ENCODE peak calls at places on chromosomes 13 and 19, in seven cellular contexts. K is NT2/D1, I is HepG2, D is H1, F is K562, J is SK-N-SH, P is GM12878. L is an unnamed sample.

GRCh38 chr13:69306766-69307165 is 800.9 kb upstream of the ATXN8OS start:
- DNase-seq in K (no peak), I (no peak), D (no peak), F (no peak), J (no peak), P (no peak), L (no peak)

GRCh38 chr19:18846862-18847515 is 15.2 kb downstream of the UPF1 start:
- DNase-seq in K (peak), I (peak), D (no peak), F (peak), J (peak), P (no peak), L (no peak)

GRCh38 chr13:84431646-84432045 is 549.4 kb upstream of the SLITRK1 start:
- DNase-seq in K (no peak), I (no peak), D (no peak), F (no peak), J (no peak), P (no peak), L (no peak)

GRCh38 chr13:63541336-63541735 is 2125.7 kb upstream of the PCDH20 start:
- DNase-seq in K (peak), I (no peak), D (no peak), F (no peak), J (no peak), P (no peak), L (no peak)

GRCh38 chr19:54164369-54165068 is 5.0 kb upstream of the LENG1 start:
- DNase-seq in K (no peak), I (no peak), D (peak), F (peak), J (no peak), P (no peak), L (peak)

GRCh38 chr19:28396259-28396940 is 816.6 kb downstream of the UQCRFS1 start:
- DNase-seq in K (no peak), I (no peak), D (no peak), F (peak), J (no peak), P (no peak), L (no peak)

GRCh38 chr13:48641404-48641803 is 12.3 kb upstream of the CYSLTR2 start:
- DNase-seq in K (no peak), I (no peak), D (no peak), F (peak), J (no peak), P (no peak), L (no peak)

GRCh38 chr19:7670150-7670784 is 1.4 kb downstream of the RETN start:
- DNase-seq in K (no peak), I (no peak), D (no peak), F (no peak), J (no peak), P (no peak), L (no peak)

GRCh38 chr13:110001622-110002275 is 215.4 kb upstream of the IRS2 start:
- DNase-seq in K (no peak), I (no peak), D (no peak), F (no peak), J (no peak), P (no peak), L (no peak)

GRCh38 chr13:109998030-109998429 is 211.6 kb upstream of the IRS2 start:
- DNase-seq in K (no peak), I (no peak), D (no peak), F (no peak), J (no peak), P (no peak), L (no peak)

GRCh38 chr13:109998808-109999528 is 212.6 kb upstream of the IRS2 start:
- DNase-seq in K (no peak), I (no peak), D (no peak), F (no peak), J (no peak), P (no peak), L (no peak)

GRCh38 chr13:110000534-110001345 is 214.4 kb upstream of the IRS2 start:
- DNase-seq in K (no peak), I (no peak), D (no peak), F (no peak), J (no peak), P (no peak), L (no peak)

DNA sequence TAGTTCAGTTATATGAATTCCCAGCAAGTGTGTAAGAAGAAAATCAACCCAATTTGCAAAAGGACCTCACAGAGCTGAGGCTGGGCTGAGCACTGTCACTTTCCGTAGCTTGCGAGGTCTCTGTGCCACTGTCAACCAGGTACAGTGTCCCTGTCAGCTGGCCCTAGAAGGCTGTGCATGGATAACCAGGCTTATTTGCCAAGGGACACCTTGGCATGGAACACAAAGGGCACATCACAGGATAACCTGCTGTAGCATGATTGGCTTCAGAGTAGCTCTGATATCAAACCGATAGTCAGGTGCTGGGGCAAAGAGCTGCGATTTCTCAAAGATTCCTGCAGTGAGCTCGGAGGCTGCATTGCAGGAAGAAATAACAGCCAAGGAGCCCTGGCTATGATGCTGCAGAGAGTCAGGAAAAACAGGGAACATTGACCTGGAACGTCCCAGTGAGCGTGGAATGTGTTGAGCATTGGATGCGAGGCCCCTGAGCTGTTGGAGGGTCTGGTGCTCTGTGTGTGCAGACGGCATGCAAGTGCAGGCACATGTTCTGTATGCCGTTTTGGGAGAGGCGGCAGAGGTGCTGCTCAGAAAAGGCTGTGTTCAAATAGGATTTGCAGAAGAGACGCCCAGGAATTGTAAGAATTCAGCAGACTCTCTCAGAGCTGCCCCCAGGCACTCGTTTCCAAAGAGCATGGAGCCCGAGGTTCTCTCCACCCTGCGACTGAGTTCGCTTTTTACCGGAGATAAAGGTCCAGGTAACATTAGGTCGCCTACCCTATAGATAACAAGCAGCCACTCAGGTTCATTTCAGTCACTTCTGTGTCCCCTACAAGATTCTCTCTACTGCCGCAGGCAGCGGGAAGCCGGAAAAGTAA is 213.5 kb upstream of the IRS2 start:
- DNase-seq in K (no peak), I (no peak), D (no peak), F (no peak), J (no peak), P (no peak), L (no peak)
- TF ChIP-seq YY1 in K (no peak), I (no peak), D (no peak), F (no peak), J (no peak), P (no peak), L (no peak)

GRCh38 chr19:43749152-43749551 is 5.6 kb downstream of the SMG9 start:
- DNase-seq in K (no peak), I (no peak), D (no peak), F (no peak), J (no peak), P (no peak), L (no peak)
- TF ChIP-seq YY1 in K (no peak), I (no peak), D (no peak), F (no peak), J (no peak), P (no peak), L (no peak)

GRCh38 chr19:33684550-33685303 is 63.0 kb downstream of the CHST8 start:
- DNase-seq in K (no peak), I (no peak), D (no peak), F (no peak), J (peak), P (no peak), L (no peak)
- TF ChIP-seq YY1 in K (no peak), I (no peak), D (no peak), F (no peak), J (no peak), P (no peak), L (no peak)

DNA sequence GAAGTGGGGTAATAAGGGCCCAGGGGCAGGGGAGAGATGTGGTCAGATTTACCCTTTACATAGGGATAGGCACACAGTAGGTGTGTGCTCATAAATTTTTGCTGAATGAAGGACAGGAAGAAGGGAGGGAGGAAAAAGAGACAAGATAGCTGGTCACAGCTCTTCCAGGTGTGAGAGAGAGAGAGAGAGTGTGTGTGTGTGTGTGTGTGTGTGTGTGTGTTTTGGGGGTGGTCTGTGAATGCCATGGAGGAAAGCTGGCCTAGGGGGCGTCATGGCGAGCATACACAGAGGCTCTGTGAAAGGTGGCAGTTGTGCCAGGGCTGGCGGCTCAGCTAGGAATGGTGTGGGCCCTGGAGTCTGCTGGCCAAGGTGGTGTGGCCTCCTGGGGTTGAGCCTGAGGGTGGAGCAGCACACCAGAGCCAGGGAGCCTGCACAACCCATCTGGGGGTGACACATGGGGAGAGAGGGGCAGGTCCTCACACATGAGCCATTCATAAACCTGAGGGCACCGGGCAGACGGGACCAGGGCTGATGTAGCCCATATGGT is 6.0 kb upstream of the PRX start:
- DNase-seq in K (no peak), I (no peak), D (no peak), F (no peak), J (no peak), P (no peak), L (no peak)
- TF ChIP-seq YY1 in K (no peak), I (no peak), D (no peak), F (no peak), J (no peak), P (no peak), L (no peak)

GRCh38 chr19:42096255-42096837 is 20.4 kb downstream of the ZNF574 start:
- DNase-seq in K (no peak), I (no peak), D (no peak), F (no peak), J (no peak), P (no peak), L (no peak)

GRCh38 chr19:42099336-42099925 is 23.5 kb downstream of the ZNF574 start:
- DNase-seq in K (no peak), I (no peak), D (no peak), F (no peak), J (no peak), P (no peak), L (no peak)

GRCh38 chr19:42095814-42096230 is 19.9 kb downstream of the ZNF574 start:
- DNase-seq in K (no peak), I (no peak), D (peak), F (peak), J (no peak), P (no peak), L (no peak)

GRCh38 chr19:42097461-42097860 is 21.5 kb downstream of the ZNF574 start:
- DNase-seq in K (no peak), I (no peak), D (no peak), F (no peak), J (no peak), P (no peak), L (no peak)

GRCh38 chr19:42098781-42099180 is 22.8 kb downstream of the ZNF574 start:
- DNase-seq in K (no peak), I (no peak), D (no peak), F (no peak), J (no peak), P (no peak), L (no peak)
- TF ChIP-seq YY1 in K (no peak), I (no peak), D (no peak), F (no peak), J (no peak), P (no peak), L (no peak)

GRCh38 chr13:108427355-108427754 is 157.8 kb downstream of the TNFSF13B start:
- DNase-seq in K (no peak), I (no peak), D (no peak), F (peak), J (no peak), P (no peak), L (no peak)
- TF ChIP-seq YY1 in K (no peak), I (no peak), D (no peak), F (no peak), J (no peak), P (no peak), L (no peak)

GRCh38 chr13:33213797-33214196 is 71.8 kb downstream of the STARD13 start:
- DNase-seq in K (no peak), I (no peak), D (no peak), F (no peak), J (no peak), P (no peak), L (no peak)
- TF ChIP-seq YY1 in K (no peak), I (no peak), D (no peak), F (no peak), J (no peak), P (no peak), L (no peak)

GRCh38 chr19:40464059-40465024 is 1.2 kb downstream of the BLVRB start:
- DNase-seq in K (no peak), I (peak), D (no peak), F (peak), J (peak), P (no peak), L (peak)

GRCh38 chr19:40467007-40467565 is 285 bp downstream of the SPTBN4 start:
- DNase-seq in K (no peak), I (no peak), D (no peak), F (no peak), J (peak), P (no peak), L (no peak)

GRCh38 chr19:40465781-40466218 is 255 bp upstream of the BLVRB start:
- DNase-seq in K (peak), I (peak), D (peak), F (peak), J (peak), P (peak), L (peak)

GRCh38 chr19:40465025-40465780 is at the start of gene BLVRB:
- DNase-seq in K (no peak), I (peak), D (no peak), F (peak), J (no peak), P (no peak), L (no peak)

DNA sequence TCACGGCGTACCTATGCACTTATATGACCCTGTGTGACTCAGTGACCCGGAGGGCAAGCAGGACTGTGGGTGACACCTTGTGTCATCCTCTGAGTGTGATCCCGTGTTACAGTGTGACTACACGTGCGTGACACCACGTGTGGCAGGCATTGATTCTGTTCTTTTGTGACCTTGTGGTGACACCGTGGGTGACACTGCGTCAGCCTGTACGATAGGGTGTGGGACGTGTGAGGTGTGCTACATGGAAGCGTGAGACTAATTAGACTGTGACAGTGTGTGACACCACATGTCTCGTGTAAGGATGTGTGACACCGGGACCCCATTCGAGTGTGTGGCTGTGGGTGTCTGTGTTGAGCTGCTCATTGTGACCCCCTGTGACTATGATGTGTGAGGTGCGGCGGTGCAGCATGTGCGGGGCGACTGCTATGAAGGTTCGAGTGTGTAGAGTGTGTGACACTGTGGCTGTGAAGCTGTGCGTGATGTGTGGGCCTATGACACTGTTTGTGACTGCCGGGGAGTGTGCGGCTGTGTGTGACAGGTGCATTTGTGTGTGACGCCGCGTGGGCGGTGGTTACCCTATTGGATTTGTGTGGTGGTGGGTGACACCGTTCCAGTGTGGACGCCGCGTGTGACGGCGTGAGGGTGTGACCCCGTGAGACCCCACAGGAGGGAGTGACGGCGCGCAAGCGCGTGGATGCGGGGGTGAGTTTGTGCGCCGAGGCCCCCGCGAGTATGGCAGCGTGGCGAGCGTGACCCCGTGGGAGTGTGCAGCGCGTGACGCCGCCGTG is at the start of gene SPTBN4:
- DNase-seq in K (no peak), I (no peak), D (no peak), F (no peak), J (no peak), P (peak), L (no peak)
- TF ChIP-seq YY1 in K (no peak), I (no peak), D (no peak), F (no peak), J (no peak), P (no peak), L (no peak)

GRCh38 chr13:80367473-80367872 is 26.5 kb upstream of the SPRY2 start:
- DNase-seq in K (no peak), I (no peak), D (no peak), F (no peak), J (no peak), P (no peak), L (no peak)
- TF ChIP-seq YY1 in K (no peak), I (no peak), D (no peak), F (no peak), J (no peak), P (no peak), L (no peak)